ENCODE peak calls at places on chromosomes 2 and 18, in seven cellular contexts. C is sigmoid colon; G is tibial nerve; R is naive thymus-derived CD4-positive, alpha-beta T cell; Q is hepatocyte; K is neural progenitor cell; T is fibroblast of lung. O is an unnamed sample.

GRCh38 chr2:222398446-222398885 is 25.9 kb upstream of the SGPP2 start:
- DNase-seq in C (no peak), R (no peak), K (no peak), G (no peak), T (no peak), Q (peak; percentile 8), O (no peak)

GRCh38 chr2:1748176-1748740 is 3.9 kb upstream of the PXDN start:
- DNase-seq in R (no peak), C (no peak), Q (no peak), T (no peak), K (no peak), G (no peak), O (no peak)

GRCh38 chr2:191701696-191702095 is 23.8 kb downstream of the NABP1 start:
- DNase-seq in C (no peak), Q (no peak), G (no peak), R (no peak), T (peak; percentile 48), K (peak; percentile 18), O (no peak)

GRCh38 chr18:57194622-57195021 is 47.7 kb downstream of the BOD1L2 start:
- DNase-seq in Q (no peak), C (no peak), G (no peak), K (no peak), T (no peak), R (no peak), O (no peak)

GRCh38 chr2:109331864-109332848 is 203.2 kb downstream of the SH3RF3 start:
- DNase-seq in C (peak; percentile 84), R (peak; percentile 46), K (no peak), Q (peak; percentile 87), T (peak; percentile 95), G (peak; percentile 70), O (no peak)

GRCh38 chr18:75065251-75066000 is 143.5 kb downstream of the PTGR3 start:
- DNase-seq in Q (no peak), G (no peak), T (no peak), C (no peak), R (no peak), K (no peak), O (no peak)

GRCh38 chr18:50602466-50602865 is 42.6 kb downstream of the MAPK4 start:
- DNase-seq in K (no peak), G (no peak), T (peak; percentile 29), R (no peak), C (no peak), Q (no peak), O (no peak)

GRCh38 chr2:191321861-191322662 is 76.9 kb downstream of the MYO1B start:
- DNase-seq in G (no peak), C (no peak), R (peak; percentile 43), Q (no peak), T (peak; percentile 95), K (peak; percentile 53), O (no peak)

GRCh38 chr2:42762823-42763804 is 821 bp downstream of the OXER1 start:
- DNase-seq in K (no peak), T (no peak), R (no peak), G (no peak), Q (no peak), C (peak; percentile 60), O (no peak)

GRCh38 chr2:216636570-216637450 is 3.6 kb downstream of the IGFBP2 start:
- DNase-seq in K (peak; percentile 91), Q (peak; percentile 86), G (no peak), T (peak; percentile 84), C (no peak), R (no peak), O (no peak)

GRCh38 chr2:11314482-11314881 is 30.0 kb downstream of the ROCK2 start:
- DNase-seq in T (peak; percentile 34), Q (no peak), C (no peak), K (no peak), R (no peak), G (no peak), O (no peak)

GRCh38 chr2:202373490-202373889 is 2.6 kb upstream of the BMPR2 start:
- DNase-seq in R (no peak), G (no peak), K (no peak), T (peak; percentile 63), Q (peak; percentile 36), C (no peak), O (no peak)

GRCh38 chr18:8816233-8816632 is 110.9 kb downstream of the MTCL1 start:
- DNase-seq in R (no peak), C (no peak), T (peak; percentile 83), Q (no peak), G (no peak), K (no peak), O (no peak)

GRCh38 chr2:195543902-195544894 is 112.8 kb upstream of the SLC39A10 start:
- DNase-seq in T (peak; percentile 79), G (no peak), R (no peak), Q (no peak), K (no peak), C (no peak), O (no peak)

GRCh38 chr2:58688813-58689212 is 447.7 kb upstream of the FANCL start:
- DNase-seq in R (no peak), C (no peak), K (no peak), T (no peak), Q (no peak), G (no peak), O (no peak)

GRCh38 chr2:160687629-160688028 is 194.0 kb upstream of the RBMS1 start:
- DNase-seq in K (no peak), C (no peak), T (no peak), Q (no peak), R (no peak), G (no peak), O (no peak)

GRCh38 chr18:70491734-70492348 is 203.0 kb downstream of the SOCS6 start:
- DNase-seq in R (peak; percentile 25), K (peak; percentile 81), C (no peak), G (peak; percentile 21), Q (peak; percentile 67), T (peak; percentile 19), O (peak; percentile 24)

GRCh38 chr2:41965886-41966285 is 81.9 kb upstream of the PKDCC start:
- DNase-seq in Q (no peak), T (peak; percentile 57), C (peak; percentile 77), G (peak; percentile 36), R (no peak), K (no peak), O (no peak)

DNA sequence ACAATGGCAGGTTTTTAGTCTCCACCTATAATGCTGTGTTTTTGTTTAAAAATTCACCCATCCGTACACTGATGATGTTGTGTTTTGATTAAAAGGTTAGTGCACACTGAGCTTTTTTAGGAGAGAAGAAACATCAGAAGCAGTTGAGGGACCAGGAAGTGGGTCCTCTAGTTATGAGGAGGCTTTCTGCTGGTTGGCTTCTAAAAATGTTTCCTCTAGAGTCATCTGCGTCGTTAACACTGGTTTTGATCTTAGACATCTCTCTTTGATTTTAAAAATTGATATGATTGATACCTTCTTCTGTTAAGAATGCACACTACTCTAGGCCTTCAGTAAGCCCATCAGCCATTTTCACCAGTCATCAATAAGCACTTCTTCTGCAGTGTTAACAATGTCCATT is 56.2 kb downstream of the PHLPP1 start:
- DNase-seq in K (no peak), T (no peak), G (no peak), R (peak; percentile 20), Q (no peak), C (no peak), O (no peak)
- H3K27me3 ChIP-seq in K (no peaks in the 10 kb centered on the region), T (no peaks in the 10 kb centered on the region), G (no peaks in the 10 kb centered on the region), R (no peaks in the 10 kb centered on the region), Q (no peaks in the 10 kb centered on the region), C (no peaks in the 10 kb centered on the region), O (no peaks in the 10 kb centered on the region)

GRCh38 chr2:100105678-100106054 is 36.7 kb downstream of the AFF3 start:
- DNase-seq in G (no peak), C (peak; percentile 65), Q (no peak), R (no peak), T (peak; percentile 30), K (peak; percentile 43), O (no peak)

GRCh38 chr2:100104718-100105677 is 37.4 kb downstream of the AFF3 start:
- DNase-seq in T (peak; percentile 35), C (no peak), Q (peak; percentile 64), K (peak; percentile 85), G (no peak), R (peak; percentile 53), O (no peak)

GRCh38 chr2:100107911-100108647 is 34.3 kb downstream of the AFF3 start:
- DNase-seq in T (no peak), C (no peak), G (no peak), K (no peak), Q (no peak), R (no peak), O (no peak)

GRCh38 chr2:100107440-100107839 is 35.0 kb downstream of the AFF3 start:
- DNase-seq in K (no peak), R (no peak), Q (no peak), C (no peak), G (no peak), T (no peak), O (no peak)

GRCh38 chr2:100106460-100106859 is 35.9 kb downstream of the AFF3 start:
- DNase-seq in G (no peak), C (peak; percentile 92), Q (peak; percentile 13), T (peak; percentile 43), K (peak; percentile 45), R (no peak), O (no peak)
- H3K27me3 ChIP-seq in G (no peaks in the 10 kb centered on the region), C (no peaks in the 10 kb centered on the region), Q (peaks cover 29% of the 10 kb centered on the region), T (peaks cover 29% of the 10 kb centered on the region), K (peaks cover 86% of the 10 kb centered on the region), R (no peaks in the 10 kb centered on the region), O (peaks cover 8% of the 10 kb centered on the region)

GRCh38 chr18:31045599-31045998 is 3.1 kb upstream of the DSC3 start:
- DNase-seq in Q (no peak), T (no peak), G (no peak), R (no peak), K (no peak), C (no peak), O (no peak)
- H3K27me3 ChIP-seq in Q (peaks cover 38% of the 10 kb centered on the region), T (no peaks in the 10 kb centered on the region), G (peaks cover 35% of the 10 kb centered on the region), R (peaks cover 1% of the 10 kb centered on the region), K (peaks cover 53% of the 10 kb centered on the region), C (peaks cover 22% of the 10 kb centered on the region), O (peaks cover 6% of the 10 kb centered on the region)

GRCh38 chr2:144516417-144516980 is 3.4 kb downstream of the ZEB2 start:
- DNase-seq in G (no peak), K (peak; percentile 50), Q (no peak), R (no peak), C (no peak), T (peak; percentile 51), O (no peak)
- H3K27me3 ChIP-seq in G (no peaks in the 10 kb centered on the region), K (no peaks in the 10 kb centered on the region), Q (peaks cover 81% of the 10 kb centered on the region), R (peaks cover 31% of the 10 kb centered on the region), C (peaks cover 18% of the 10 kb centered on the region), T (no peaks in the 10 kb centered on the region), O (peaks cover 27% of the 10 kb centered on the region)

DNA sequence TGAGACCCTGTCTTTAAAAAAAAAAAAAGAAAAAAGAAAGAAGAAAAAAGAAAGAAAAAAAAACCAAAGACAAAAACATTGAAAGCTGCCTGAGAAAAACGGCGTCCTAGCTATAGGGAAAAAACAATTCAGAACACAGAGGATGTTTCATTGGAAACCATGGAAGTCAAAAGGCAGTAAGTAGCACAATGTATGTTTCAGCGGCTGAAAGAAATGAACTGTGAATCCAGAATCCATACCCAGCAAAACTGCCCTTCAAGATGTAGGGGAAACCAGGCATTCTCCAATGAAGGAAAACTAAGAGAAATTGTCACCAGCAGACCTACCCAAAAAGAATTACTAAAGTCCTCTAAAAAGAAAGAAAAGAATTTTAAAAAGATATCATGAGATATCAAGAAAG is 27.6 kb downstream of the EVA1A start:
- DNase-seq in R (no peak), K (no peak), T (no peak), C (no peak), Q (no peak), G (no peak), O (no peak)
- H3K27me3 ChIP-seq in R (no peaks in the 10 kb centered on the region), K (no peaks in the 10 kb centered on the region), T (no peaks in the 10 kb centered on the region), C (no peaks in the 10 kb centered on the region), Q (no peaks in the 10 kb centered on the region), G (no peaks in the 10 kb centered on the region), O (no peaks in the 10 kb centered on the region)

O was measured in CD8-positive, alpha-beta T cell.